ENCODE peak calls at places on chromosomes 13 and 19, in eight cellular contexts. U, R, E, S, V, X, Q and B are unnamed samples.

GRCh38 chr13:20053016-20053415 is 94.5 kb downstream of the ZMYM2 start:
- DNase-seq in E (no peak), Q (no peak), R (no peak), V (no peak), S (no peak), U (no peak), X (no peak), B (no peak)

GRCh38 chr13:107351305-107351704 is 783.4 kb upstream of the ARGLU1 start:
- DNase-seq in S (no peak), R (no peak), Q (no peak), X (no peak), E (no peak), U (no peak), V (no peak), B (no peak)

GRCh38 chr19:2483484-2484151 is 7.7 kb downstream of the GADD45B start:
- DNase-seq in R (no peak), V (no peak), Q (no peak), S (no peak), U (no peak), X (no peak), E (no peak), B (no peak)

GRCh38 chr13:30639671-30640070 is 22.0 kb downstream of the USPL1 start:
- DNase-seq in E (no peak), X (no peak), S (no peak), R (no peak), Q (no peak), V (no peak), U (no peak), B (peak)

GRCh38 chr13:102724923-102725322 is 30.1 kb upstream of the METTL21C start:
- DNase-seq in V (no peak), E (peak), X (peak), S (no peak), U (no peak), R (no peak), Q (no peak), B (peak)

GRCh38 chr13:112791662-112792440 is 102.0 kb downstream of the ATP11A start:
- DNase-seq in S (no peak), X (no peak), Q (no peak), E (no peak), V (no peak), R (no peak), U (no peak), B (no peak)

GRCh38 chr13:37241786-37242185 is 136.3 kb upstream of the CSNK1A1L start:
- DNase-seq in V (no peak), S (no peak), E (peak), U (no peak), R (no peak), Q (no peak), X (no peak), B (no peak)

GRCh38 chr13:92896842-92897241 is 329.8 kb upstream of the GPC6 start:
- DNase-seq in Q (peak), X (no peak), S (no peak), U (no peak), R (no peak), E (peak), V (no peak), B (no peak)

GRCh38 chr13:106274551-106275208 is 260.8 kb downstream of the EFNB2 start:
- DNase-seq in R (no peak), S (no peak), X (no peak), E (no peak), Q (no peak), U (no peak), V (no peak), B (no peak)

GRCh38 chr19:13234518-13234917 is 84.3 kb downstream of the IER2 start:
- DNase-seq in R (peak), U (peak), V (peak), E (no peak), X (no peak), S (peak), Q (no peak), B (no peak)

GRCh38 chr13:112172641-112173171 is 105.8 kb downstream of the SOX1 start:
- DNase-seq in Q (no peak), S (no peak), X (peak), E (no peak), U (no peak), V (no peak), R (no peak), B (peak)

GRCh38 chr13:37656247-37656940 is 57.8 kb upstream of the POSTN start:
- DNase-seq in U (no peak), S (no peak), Q (no peak), E (peak), R (no peak), V (no peak), X (no peak), B (no peak)

GRCh38 chr13:79451500-79451962 is 29.4 kb upstream of the NDFIP2 start:
- DNase-seq in R (peak), E (peak), U (peak), X (no peak), S (no peak), Q (no peak), V (peak), B (peak)